ENCODE peak calls at places on chromosome 3, in four cellular contexts. Z is hepatocyte, N is thyroid gland, F is HL-60. J is an unnamed sample. For H3K27me3, the result is how much of the 10 kb centered on the place peaks cover.

GRCh38 chr3:87132801-87133200 is 94.3 kb upstream of the CHMP2B start:
- DNase-seq in N (no peak), Z (no peak), F (no peak), J (no peak)

GRCh38 chr3:32078085-32078634 is 28.3 kb upstream of the GPD1L start:
- DNase-seq in N (no peak), F (no peak), Z (no peak), J (no peak)

GRCh38 chr3:103127737-103128136 is 692.9 kb downstream of the ZPLD1 start:
- DNase-seq in F (no peak), N (no peak), Z (no peak), J (no peak)

GRCh38 chr3:59426851-59427565 is 377.2 kb upstream of the CFAP20DC start:
- DNase-seq in Z (no peak), N (no peak), F (no peak), J (peak)

GRCh38 chr3:170257145-170257544 is 34.9 kb downstream of the PRKCI start:
- DNase-seq in Z (no peak), F (no peak), N (no peak), J (no peak)

GRCh38 chr3:63056932-63057331 is 181.7 kb upstream of the CADPS start:
- DNase-seq in N (no peak), F (no peak), Z (no peak), J (no peak)

GRCh38 chr3:77320514-77320913 is 280.6 kb downstream of the ROBO2 start:
- DNase-seq in F (no peak), Z (peak), N (no peak), J (peak)

GRCh38 chr3:64462203-64463120 is 225.3 kb downstream of the ADAMTS9 start:
- DNase-seq in F (no peak), Z (no peak), N (no peak), J (peak)

GRCh38 chr3:185900228-185900627 is 37.6 kb downstream of the TRA2B start:
- DNase-seq in Z (peak), N (peak), F (no peak), J (peak)

GRCh38 chr3:100039075-100039474 is 75.2 kb downstream of the FILIP1L start:
- DNase-seq in Z (no peak), N (no peak), F (no peak), J (no peak)

GRCh38 chr3:9211155-9211950 is 38.1 kb downstream of the SRGAP3 start:
- DNase-seq in N (no peak), Z (no peak), F (no peak), J (peak)

GRCh38 chr3:130480736-130481135 is 36.2 kb upstream of the COL6A6 start:
- DNase-seq in Z (peak), F (peak), N (peak), J (peak)
- TF ChIP-seq CTCF in Z (peak), F (peak), N (peak), J (peak)

DNA sequence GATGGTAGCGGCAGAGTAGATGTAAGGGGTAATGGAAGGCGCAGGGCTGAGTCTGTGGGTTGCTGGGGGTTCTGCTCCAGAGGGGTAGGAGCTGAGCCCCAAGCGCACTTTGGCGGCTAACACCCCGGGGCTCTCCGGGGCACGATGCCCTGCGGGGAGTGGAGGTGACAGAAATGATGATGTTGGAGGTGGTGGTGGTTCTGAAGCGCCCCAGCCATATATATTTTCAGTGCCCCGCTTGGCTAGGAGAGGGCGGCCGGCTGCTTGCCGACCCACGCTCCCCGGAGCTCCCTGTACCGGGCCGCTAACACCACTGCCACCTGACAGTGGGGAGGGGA is 9.7 kb downstream of the ZIC4 start:
- DNase-seq in Z (no peak), N (no peak), F (no peak), J (no peak)
- H3K27me3 ChIP-seq in Z (half or more), N (under half), F (under half), J (under half)

GRCh38 chr3:128725547-128725931 is 444 bp upstream of the RAB7A start:
- DNase-seq in N (no peak), F (no peak), Z (no peak), J (no peak)

GRCh38 chr3:128727059-128727458 is 1.1 kb downstream of the RAB7A start:
- DNase-seq in N (no peak), Z (no peak), F (no peak), J (no peak)

GRCh38 chr3:128727485-128727884 is 1.5 kb downstream of the RAB7A start:
- DNase-seq in N (no peak), Z (no peak), F (no peak), J (no peak)

GRCh38 chr3:128725932-128726690 is at the start of gene RAB7A:
- DNase-seq in Z (peak), N (peak), F (peak), J (peak)

DNA sequence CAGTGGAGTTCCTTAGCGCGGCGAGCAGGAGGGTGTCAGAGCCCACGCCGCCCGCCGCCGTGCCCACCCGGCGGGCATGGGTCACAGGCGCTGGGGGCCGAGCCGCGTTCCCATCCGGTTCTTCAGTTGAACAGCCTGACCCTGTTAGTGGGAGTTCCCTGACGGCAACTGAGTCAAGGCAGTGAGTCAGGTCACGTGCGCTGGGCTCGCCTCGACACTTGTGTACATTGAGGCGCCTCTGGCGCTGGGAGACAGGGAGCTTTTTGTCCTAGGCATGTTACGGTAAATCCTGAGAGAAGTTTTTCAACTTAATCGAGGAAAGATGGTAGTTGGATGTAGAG is 678 bp downstream of the RAB7A start:
- DNase-seq in N (peak), Z (peak), F (peak), J (peak)
- H3K27ac ChIP-seq in N (peak), Z (peak), F (peak), J (peak)

DNA sequence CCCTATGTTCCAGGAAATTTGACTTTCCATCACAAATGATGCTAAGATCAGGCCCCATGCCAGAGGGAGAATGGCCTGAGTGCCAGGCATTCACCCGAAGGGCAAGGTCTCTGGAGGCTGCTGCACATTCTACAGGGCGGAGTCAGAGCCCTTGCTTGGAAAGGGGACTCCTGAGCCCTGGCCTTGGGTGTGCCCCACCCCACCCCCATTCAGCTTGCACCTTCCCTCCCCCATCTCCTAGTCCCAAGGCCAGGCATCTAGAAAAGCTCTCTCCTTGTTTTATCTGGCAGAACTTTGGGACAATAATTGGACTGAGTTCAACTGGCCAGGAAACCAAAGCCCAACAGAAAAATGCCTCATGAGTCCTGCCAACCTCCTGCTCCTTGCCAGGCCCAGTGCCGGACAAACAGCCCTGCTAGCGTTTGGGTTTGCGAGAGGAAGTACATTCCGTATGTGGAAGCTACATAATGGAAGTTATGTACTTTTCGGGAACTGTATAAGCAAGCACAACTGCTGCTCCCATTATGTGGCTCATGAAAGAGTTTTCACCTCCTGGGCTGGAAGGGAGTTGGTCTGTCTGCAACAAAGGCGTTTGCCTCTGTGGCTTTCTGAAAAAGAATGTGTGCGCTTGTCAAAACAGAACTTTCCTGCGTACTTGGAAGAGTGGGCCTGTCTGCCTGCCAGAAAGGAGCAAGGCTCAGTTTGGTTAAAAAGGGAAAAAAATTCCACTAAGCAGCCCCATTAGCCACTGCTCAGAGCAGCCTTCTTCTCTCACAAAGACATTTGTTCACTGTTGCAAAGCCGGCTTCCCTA is 321.4 kb upstream of the CTNNB1 start:
- DNase-seq in Z (peak), F (no peak), N (peak), J (peak)
- TF ChIP-seq CTCF in Z (no peak), F (no peak), N (no peak), J (no peak)

GRCh38 chr3:128568602-128569490 is 75.8 kb upstream of the GATA2 start:
- DNase-seq in Z (no peak), F (no peak), N (no peak), J (no peak)
- H3K27me3 ChIP-seq in Z (under half), F (under half), N (under half), J (under half)

GRCh38 chr3:141429371-141430035 is 57.3 kb upstream of the RASA2 start:
- DNase-seq in Z (no peak), F (no peak), N (no peak), J (no peak)
- H3K27ac ChIP-seq in Z (no peak), F (no peak), N (no peak), J (no peak)

GRCh38 chr3:24583004-24583403 is 88.4 kb upstream of the THRB start:
- DNase-seq in N (peak), Z (no peak), F (no peak), J (peak)
- TF ChIP-seq CTCF in N (peak), Z (peak), F (no peak), J (peak)

DNA sequence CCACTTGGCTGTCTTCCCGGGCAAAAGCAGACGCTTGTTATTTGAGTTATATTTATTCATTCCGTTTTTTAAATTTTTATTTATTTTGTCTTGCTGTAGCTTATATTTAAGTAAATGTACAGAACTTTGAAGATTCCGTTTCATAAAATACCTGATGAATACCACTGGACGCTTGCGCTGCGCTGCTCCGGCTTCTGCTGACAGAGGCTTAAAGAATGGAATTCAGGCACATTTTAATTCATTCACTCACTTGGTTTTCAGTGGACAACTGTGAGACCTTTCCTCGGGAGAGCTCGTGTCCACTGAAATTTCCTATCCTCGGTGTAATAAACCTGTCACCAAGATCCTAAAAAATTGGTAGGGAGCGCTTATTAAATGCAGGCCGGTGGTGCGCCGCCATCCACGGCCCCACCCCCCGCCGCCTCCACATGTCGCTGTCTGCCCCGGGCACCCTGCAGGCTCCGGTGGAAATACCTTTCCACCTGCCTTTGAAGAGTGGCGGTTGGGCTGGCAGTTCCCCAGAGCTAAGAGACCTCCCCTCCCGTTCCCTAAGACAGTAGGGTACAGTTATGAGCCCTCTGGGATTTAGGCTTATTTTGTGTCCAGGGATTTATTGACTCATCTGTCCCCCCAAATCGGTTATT is 62.5 kb upstream of the UBE2E1 start:
- DNase-seq in F (no peak), Z (no peak), N (peak), J (no peak)
- H3K27me3 ChIP-seq in F (under half), Z (under half), N (under half), J (under half)

GRCh38 chr3:52043750-52044149 is 12.6 kb downstream of the DUSP7 start:
- DNase-seq in Z (no peak), F (no peak), N (no peak), J (no peak)
- H3K27ac ChIP-seq in Z (no peak), F (no peak), N (no peak), J (no peak)